ENCODE peak calls at places on chromosomes 16 and 17, in seven cellular contexts. X is Caco-2, R is ascending aorta, A is left ventricle myocardium inferior, J is endothelial cell of umbilical vein, S is PC-3, C is Karpas-422. B is an unnamed sample. For H3K4me1, the result is how much of the 10 kb centered on the place peaks cover.

GRCh38 chr16:6684076-6684673 is 648.5 kb upstream of the RBFOX1 start:
- DNase-seq in X (no peak), R (no peak), A (no peak), J (no peak), S (peak), C (peak), B (no peak)

GRCh38 chr17:73639926-73640325 is 4.3 kb downstream of the SDK2 start:
- DNase-seq in X (no peak), R (no peak), A (no peak), J (no peak), S (peak), C (no peak), B (no peak)

GRCh38 chr16:31149332-31149731 is 534 bp downstream of the PRSS36 start:
- DNase-seq in X (no peak), R (no peak), A (no peak), J (no peak), S (no peak), C (no peak), B (no peak)

GRCh38 chr16:5451641-5452040 is 354.0 kb upstream of the EEF2KMT start:
- DNase-seq in X (no peak), R (no peak), A (no peak), J (no peak), S (no peak), C (no peak), B (no peak)

GRCh38 chr16:83744521-83744981 is 63.2 kb upstream of the HSBP1 start:
- DNase-seq in X (no peak), R (peak), A (peak), J (no peak), S (peak), C (peak), B (no peak)

GRCh38 chr17:62781826-62782225 is 26.3 kb downstream of the MARCHF10 start:
- DNase-seq in X (no peak), R (no peak), A (no peak), J (no peak), S (peak), C (no peak), B (no peak)

GRCh38 chr17:80512233-80512632 is 32.4 kb upstream of the RPTOR start:
- DNase-seq in X (no peak), R (no peak), A (no peak), J (no peak), S (peak), C (no peak), B (no peak)

GRCh38 chr16:23573822-23574221 is 16.3 kb downstream of the UBFD1 start:
- DNase-seq in X (no peak), R (no peak), A (no peak), J (no peak), S (no peak), C (no peak), B (no peak)

GRCh38 chr17:31494259-31495048 is 103.0 kb downstream of the RAB11FIP4 start:
- DNase-seq in X (no peak), R (no peak), A (no peak), J (no peak), S (no peak), C (peak), B (no peak)

GRCh38 chr17:38800237-38800760 is 943 bp upstream of the PIP4K2B start:
- DNase-seq in X (no peak), R (no peak), A (no peak), J (no peak), S (no peak), C (no peak), B (no peak)

GRCh38 chr16:46828292-46828691 is 2.7 kb downstream of the C16orf87 start:
- DNase-seq in X (no peak), R (no peak), A (no peak), J (no peak), S (no peak), C (no peak), B (no peak)

GRCh38 chr16:714558-715447 is at the start of gene METRN:
- DNase-seq in X (peak), R (peak), A (peak), J (peak), S (peak), C (peak), B (peak)

GRCh38 chr17:58328195-58329034 is at the start of gene TSPOAP1:
- DNase-seq in X (no peak), R (no peak), A (peak), J (no peak), S (no peak), C (peak), B (no peak)

GRCh38 chr16:84194470-84195200 is 3.7 kb downstream of the ADAD2 start:
- DNase-seq in X (peak), R (no peak), A (no peak), J (no peak), S (no peak), C (peak), B (no peak)

GRCh38 chr16:27999687-28000086 is 63.8 kb downstream of the GSG1L start:
- DNase-seq in X (peak), R (no peak), A (no peak), J (no peak), S (peak), C (no peak), B (no peak)

GRCh38 chr17:62819511-62820221 is 11.6 kb upstream of the MARCHF10 start:
- DNase-seq in X (peak), R (peak), A (peak), J (peak), S (peak), C (no peak), B (peak)

GRCh38 chr17:44414394-44415155 is 25.1 kb upstream of the ITGA2B start:
- DNase-seq in X (no peak), R (no peak), A (no peak), J (no peak), S (no peak), C (no peak), B (no peak)

GRCh38 chr17:63999680-64000531 is 1.8 kb downstream of the PRR29 start:
- DNase-seq in X (peak), R (no peak), A (no peak), J (no peak), S (no peak), C (no peak), B (no peak)

GRCh38 chr16:78842950-78843349 is 743.5 kb downstream of the WWOX start:
- DNase-seq in X (no peak), R (no peak), A (no peak), J (no peak), S (no peak), C (no peak), B (no peak)

GRCh38 chr17:19464033-19465026 is 53.3 kb downstream of the RNF112 start:
- DNase-seq in X (no peak), R (no peak), A (no peak), J (no peak), S (no peak), C (peak), B (no peak)

GRCh38 chr17:30573603-30574175 is 96.5 kb downstream of the GOSR1 start:
- DNase-seq in X (no peak), R (no peak), A (no peak), J (no peak), S (no peak), C (no peak), B (no peak)

GRCh38 chr16:12188674-12189249 is 212.2 kb downstream of the SNX29 start:
- DNase-seq in X (no peak), R (no peak), A (no peak), J (no peak), S (no peak), C (no peak), B (no peak)

GRCh38 chr17:681738-682137 is 32.9 kb downstream of the VPS53 start:
- DNase-seq in X (no peak), R (no peak), A (no peak), J (no peak), S (no peak), C (no peak), B (no peak)

GRCh38 chr17:9666461-9667050 is 21.2 kb downstream of the USP43 start:
- DNase-seq in X (no peak), R (no peak), A (no peak), J (no peak), S (no peak), C (no peak), B (no peak)

GRCh38 chr16:919658-920631 is 50.8 kb downstream of the LMF1 start:
- DNase-seq in X (no peak), R (no peak), A (peak), J (no peak), S (no peak), C (no peak), B (peak)

GRCh38 chr17:39261286-39261685 is 35.5 kb upstream of the STAC2 start:
- DNase-seq in X (no peak), R (no peak), A (no peak), J (no peak), S (no peak), C (peak), B (no peak)

GRCh38 chr17:82587234-82588086 is 60.8 kb downstream of the WDR45B start:
- DNase-seq in X (no peak), R (no peak), A (no peak), J (peak), S (no peak), C (no peak), B (no peak)

GRCh38 chr16:383326-384020 is 1.7 kb upstream of the PGAP6 start:
- DNase-seq in X (peak), R (no peak), A (no peak), J (peak), S (peak), C (peak), B (peak)

GRCh38 chr17:74738051-74738996 is 1.3 kb downstream of the RAB37 start:
- DNase-seq in X (peak), R (no peak), A (peak), J (no peak), S (peak), C (no peak), B (no peak)

GRCh38 chr17:48330386-48330785 is 99.6 kb downstream of the SKAP1 start:
- DNase-seq in X (no peak), R (no peak), A (no peak), J (no peak), S (peak), C (no peak), B (no peak)

GRCh38 chr16:3816326-3816725 is 64.2 kb downstream of the CREBBP start:
- DNase-seq in X (no peak), R (no peak), A (no peak), J (no peak), S (no peak), C (no peak), B (no peak)

GRCh38 chr16:30885196-30885595 is 8.7 kb downstream of the BCL7C start:
- DNase-seq in X (no peak), R (no peak), A (no peak), J (no peak), S (no peak), C (peak), B (no peak)

GRCh38 chr17:35684046-35684802 is 47.2 kb upstream of the RASL10B start:
- DNase-seq in X (no peak), R (no peak), A (no peak), J (peak), S (peak), C (no peak), B (no peak)

GRCh38 chr16:70665113-70665694 is 18.8 kb downstream of the IL34 start:
- DNase-seq in X (peak), R (no peak), A (no peak), J (no peak), S (no peak), C (no peak), B (peak)

GRCh38 chr16:77374384-77374783 is 60.5 kb downstream of the ADAMTS18 start:
- DNase-seq in X (no peak), R (no peak), A (no peak), J (no peak), S (peak), C (no peak), B (no peak)

GRCh38 chr17:74361613-74362391 is at the start of gene BTBD17:
- DNase-seq in X (no peak), R (no peak), A (peak), J (peak), S (peak), C (peak), B (peak)

GRCh38 chr17:12553625-12554024 is 112.1 kb upstream of the MYOCD start:
- DNase-seq in X (no peak), R (no peak), A (no peak), J (no peak), S (no peak), C (no peak), B (no peak)
- H3K4me3 ChIP-seq in X (no peak), R (peak), A (no peak), J (no peak), S (no peak), C (no peak), B (no peak)

GRCh38 chr16:87954826-87955225 is 3.6 kb downstream of the BANP start:
- DNase-seq in X (no peak), R (no peak), A (no peak), J (no peak), S (no peak), C (no peak), B (no peak)

GRCh38 chr16:87955302-87956168 is 4.3 kb downstream of the BANP start:
- DNase-seq in X (no peak), R (no peak), A (no peak), J (no peak), S (no peak), C (no peak), B (peak)

GRCh38 chr16:87956771-87957279 is 5.6 kb downstream of the BANP start:
- DNase-seq in X (no peak), R (no peak), A (no peak), J (peak), S (no peak), C (no peak), B (no peak)

GRCh38 chr16:87957296-87958069 is 6.2 kb downstream of the BANP start:
- DNase-seq in X (no peak), R (no peak), A (no peak), J (no peak), S (no peak), C (no peak), B (no peak)

GRCh38 chr16:87956169-87956770 is 5.0 kb downstream of the BANP start:
- DNase-seq in X (no peak), R (no peak), A (peak), J (peak), S (no peak), C (no peak), B (no peak)
- H3K4me1 ChIP-seq in X (under half), R (under half), A (half or more), J (under half), S (under half), C (under half), B (under half)

DNA sequence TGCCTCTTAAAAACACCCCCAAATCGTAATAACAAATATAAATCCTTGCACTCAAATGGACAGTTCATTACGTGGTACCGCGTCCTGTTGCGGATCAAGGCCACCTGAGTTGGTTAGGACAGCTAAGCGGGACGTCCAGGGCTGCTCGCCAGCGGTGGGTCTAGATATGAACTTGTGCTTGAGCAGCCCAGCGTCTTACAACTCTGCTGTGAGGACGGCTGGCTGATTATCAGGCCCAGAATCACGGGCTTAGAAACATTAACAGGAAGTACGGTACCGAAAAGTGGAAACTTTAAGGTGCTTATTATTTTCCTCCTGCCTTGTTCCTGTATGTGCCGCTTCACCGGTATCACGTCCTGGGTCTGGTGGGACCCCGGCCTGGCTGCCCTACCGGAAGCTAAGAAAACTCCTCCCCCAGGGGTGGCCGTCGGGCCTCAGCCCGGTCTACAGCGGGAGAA is 832 bp upstream of the SRRM2 start:
- DNase-seq in X (peak), R (no peak), A (no peak), J (no peak), S (no peak), C (peak), B (no peak)
- H3K4me3 ChIP-seq in X (peak), R (peak), A (peak), J (peak), S (peak), C (peak), B (peak)

GRCh38 chr17:78127240-78127887 is 1.2 kb downstream of the TMC6 start:
- DNase-seq in X (no peak), R (no peak), A (peak), J (no peak), S (peak), C (peak), B (peak)
- H3K4me1 ChIP-seq in X (under half), R (under half), A (half or more), J (under half), S (under half), C (half or more), B (under half)

GRCh38 chr17:57109393-57110151 is 24.5 kb downstream of the AKAP1 start:
- DNase-seq in X (no peak), R (no peak), A (peak), J (no peak), S (no peak), C (no peak), B (no peak)

GRCh38 chr17:57106836-57107497 is 21.9 kb downstream of the AKAP1 start:
- DNase-seq in X (no peak), R (no peak), A (no peak), J (no peak), S (no peak), C (no peak), B (no peak)

GRCh38 chr17:57106107-57106835 is 21.2 kb downstream of the AKAP1 start:
- DNase-seq in X (peak), R (no peak), A (peak), J (no peak), S (peak), C (no peak), B (peak)

GRCh38 chr17:57108656-57109392 is 23.8 kb downstream of the AKAP1 start:
- DNase-seq in X (no peak), R (peak), A (no peak), J (no peak), S (no peak), C (no peak), B (no peak)

GRCh38 chr17:57107498-57108101 is 22.6 kb downstream of the AKAP1 start:
- DNase-seq in X (peak), R (no peak), A (no peak), J (no peak), S (peak), C (no peak), B (no peak)
- H3K4me3 ChIP-seq in X (no peak), R (no peak), A (no peak), J (no peak), S (peak), C (no peak), B (no peak)

DNA sequence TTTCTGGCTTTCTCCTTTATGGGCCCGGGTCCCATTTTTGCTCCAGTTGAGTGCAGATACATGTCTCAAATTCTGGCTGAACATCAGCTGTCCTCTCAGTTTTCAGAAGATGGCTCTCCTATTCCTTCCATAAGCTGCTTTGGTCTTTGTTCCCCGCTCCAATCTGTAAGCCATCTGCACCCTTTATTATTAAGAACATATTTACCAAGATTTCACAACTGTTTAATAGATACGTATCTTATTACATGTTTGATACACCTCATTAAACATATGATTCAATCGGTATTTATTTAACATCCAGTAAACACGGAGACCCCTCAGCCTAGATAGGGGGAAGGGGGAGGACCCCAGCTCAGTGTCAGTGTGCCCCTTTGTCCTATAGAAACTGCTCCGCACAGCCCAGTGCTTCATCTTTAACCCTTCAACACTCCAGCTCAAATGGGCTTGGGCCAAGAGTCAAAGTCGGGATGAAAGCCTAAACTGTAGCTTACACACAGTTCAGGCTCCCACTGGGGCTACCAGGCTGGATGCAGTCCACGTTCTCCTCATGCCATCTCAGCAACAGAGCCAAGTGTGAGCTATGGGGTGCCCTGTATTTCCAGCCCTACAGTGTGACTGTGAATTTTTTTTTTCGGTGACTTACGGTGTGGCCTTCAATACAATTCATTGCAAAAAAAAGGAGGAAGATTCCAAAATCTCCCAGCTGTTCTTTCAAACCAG is 166.0 kb upstream of the ZFHX3 start:
- DNase-seq in X (no peak), R (no peak), A (no peak), J (no peak), S (peak), C (no peak), B (no peak)
- H3K4me1 ChIP-seq in X (under half), R (under half), A (under half), J (under half), S (under half), C (under half), B (under half)

GRCh38 chr17:49741009-49741691 is 22.8 kb downstream of the FAM117A start:
- DNase-seq in X (no peak), R (no peak), A (no peak), J (no peak), S (no peak), C (no peak), B (no peak)

GRCh38 chr17:49741692-49742076 is 22.2 kb downstream of the FAM117A start:
- DNase-seq in X (no peak), R (no peak), A (no peak), J (no peak), S (no peak), C (no peak), B (no peak)

GRCh38 chr17:49742256-49742655 is 21.7 kb downstream of the FAM117A start:
- DNase-seq in X (no peak), R (no peak), A (no peak), J (no peak), S (no peak), C (no peak), B (no peak)

GRCh38 chr17:49739662-49740271 is 24.2 kb downstream of the FAM117A start:
- DNase-seq in X (no peak), R (peak), A (peak), J (peak), S (no peak), C (no peak), B (peak)

GRCh38 chr17:49738456-49739163 is 25.3 kb downstream of the FAM117A start:
- DNase-seq in X (no peak), R (no peak), A (peak), J (no peak), S (no peak), C (no peak), B (no peak)
- H3K4me3 ChIP-seq in X (no peak), R (no peak), A (no peak), J (no peak), S (no peak), C (no peak), B (no peak)

DNA sequence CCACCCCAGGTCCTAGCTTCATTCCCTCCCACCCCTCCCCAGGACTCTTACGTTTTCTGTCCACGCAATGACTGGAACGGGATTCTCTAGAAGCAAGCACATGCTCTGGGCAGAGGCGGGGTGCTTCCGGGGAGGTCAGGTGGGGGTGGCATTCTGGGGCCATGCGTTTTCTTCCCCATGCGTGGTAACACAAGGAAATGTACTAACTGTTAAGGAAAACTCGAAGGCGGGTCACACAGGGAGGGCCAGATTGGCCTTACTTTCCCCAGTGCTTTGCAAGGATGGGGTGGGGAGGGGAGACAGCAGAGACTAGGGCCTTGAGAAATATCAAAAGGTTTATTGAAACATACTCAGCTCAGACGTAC is 26.0 kb downstream of the GPRC5B start:
- DNase-seq in X (no peak), R (no peak), A (no peak), J (no peak), S (no peak), C (no peak), B (no peak)
- H3K4me1 ChIP-seq in X (under half), R (under half), A (under half), J (under half), S (under half), C (under half), B (under half)